ENCODE peak calls at places on chromosome 19, in six cellular contexts. U, F, O, N, S and X are unnamed samples.
A peak's percentile ranks its signal among the peaks of the same experiment; 100 is the strongest.

GRCh38 chr19:37654525-37654832 is 786 bp downstream of the ZFP30 start:
- DNase-seq in N (peak; percentile 39), U (no peak), O (no peak), F (no peak), S (peak; percentile 37), X (no peak)

GRCh38 chr19:10780368-10780767 is 55.6 kb downstream of the TMED1 start:
- DNase-seq in F (no peak), S (peak; percentile 69), U (no peak), O (no peak), N (peak; percentile 98), X (no peak)

GRCh38 chr19:47315125-47315821 is 5.6 kb downstream of the C5AR1 start:
- DNase-seq in O (peak; percentile 94), N (peak; percentile 100), S (peak; percentile 92), F (peak; percentile 6), U (peak; percentile 3), X (peak; percentile 45)

GRCh38 chr19:17860993-17861360 is 1.3 kb downstream of the RPL18A start:
- DNase-seq in F (no peak), N (no peak), S (peak; percentile 33), U (no peak), O (no peak), X (no peak)

GRCh38 chr19:7254590-7254989 is 39.6 kb downstream of the INSR start:
- DNase-seq in O (no peak), U (no peak), S (no peak), F (no peak), N (no peak), X (no peak)

GRCh38 chr19:47503130-47503822 is 11.6 kb downstream of the NAPA start:
- DNase-seq in O (no peak), U (no peak), S (no peak), N (no peak), F (no peak), X (no peak)

GRCh38 chr19:12636631-12637030 is 25.9 kb downstream of the ZNF791 start:
- DNase-seq in N (no peak), S (no peak), U (no peak), O (no peak), F (no peak), X (no peak)

GRCh38 chr19:48466571-48467325 is 2.4 kb upstream of the CYTH2 start:
- DNase-seq in U (no peak), N (peak; percentile 85), S (peak; percentile 62), F (no peak), O (no peak), X (no peak)

GRCh38 chr19:43784251-43784980 is 3.6 kb upstream of the KCNN4 start:
- DNase-seq in F (peak; percentile 56), N (peak; percentile 89), O (no peak), S (peak; percentile 85), U (no peak), X (no peak)

GRCh38 chr19:41774515-41774980 is 19.2 kb downstream of the CEACAM6 start:
- DNase-seq in S (no peak), U (no peak), N (no peak), O (no peak), F (no peak), X (no peak)

GRCh38 chr19:42017040-42017439 is 23.0 kb upstream of the ATP1A3 start:
- DNase-seq in F (no peak), U (no peak), S (no peak), O (no peak), N (no peak), X (no peak)

GRCh38 chr19:18232540-18233223 is 6.4 kb upstream of the PDE4C start:
- DNase-seq in O (no peak), U (no peak), N (no peak), F (no peak), S (no peak), X (no peak)

GRCh38 chr19:14305706-14306105 is 75.5 kb upstream of the ADGRE5 start:
- DNase-seq in N (no peak), S (no peak), U (no peak), F (no peak), O (no peak), X (no peak)

GRCh38 chr19:30785728-30786127 is 413.5 kb downstream of the ZNF536 start:
- DNase-seq in N (no peak), S (no peak), F (no peak), U (no peak), O (no peak), X (no peak)

GRCh38 chr19:48910803-48911202 is 10.7 kb downstream of the NUCB1 start:
- DNase-seq in N (no peak), O (no peak), S (no peak), U (no peak), F (no peak), X (no peak)

GRCh38 chr19:3098141-3098514 is 4.0 kb downstream of the GNA11 start:
- DNase-seq in N (peak; percentile 47), O (no peak), S (no peak), U (no peak), F (no peak), X (no peak)

GRCh38 chr19:51521357-51521756 is 10.1 kb downstream of the SIGLEC6 start:
- DNase-seq in F (no peak), U (no peak), O (no peak), N (no peak), S (no peak), X (no peak)

GRCh38 chr19:4042064-4042730 is 24.5 kb downstream of the ZBTB7A start:
- DNase-seq in S (no peak), F (no peak), O (no peak), N (no peak), U (no peak), X (no peak)

GRCh38 chr19:17687141-17687856 is 855 bp downstream of the UNC13A start:
- DNase-seq in O (no peak), N (no peak), U (no peak), F (no peak), S (no peak), X (no peak)

GRCh38 chr19:17333611-17334413 is 843 bp downstream of the ANO8 start:
- DNase-seq in O (no peak), U (no peak), F (peak; percentile 49), S (peak; percentile 85), N (peak; percentile 84), X (no peak)

GRCh38 chr19:37572203-37572602 is 22.4 kb downstream of the ZNF571 start:
- DNase-seq in S (peak; percentile 30), F (no peak), U (no peak), N (peak; percentile 68), O (no peak), X (no peak)